ENCODE peak calls at places on chromosomes 1 and 21, in ten cellular contexts. One of them, this sample, is unnamed. For H3K4me1, the result is how much of the 10 kb centered on the place peaks cover.

GRCh38 chr1:20448626-20449215 is 37.3 kb downstream of the CAMK2N1 start:
- DNase-seq in esophagus squamous epithelium: no peak
- DNase-seq in CD8-positive, alpha-beta memory T cell: no peak
- DNase-seq in heart left ventricle: no peak
- DNase-seq in body of pancreas: no peak
- DNase-seq in fibroblast of lung: no peak
- DNase-seq in endothelial cell of umbilical vein: no peak
- DNase-seq in ovary: no peak
- DNase-seq in cardiac muscle cell: no peak
- DNase-seq in mesendoderm: peak
- DNase-seq in this sample: no peak

GRCh38 chr1:23867542-23867952 is 543 bp downstream of the FUCA1 start:
- DNase-seq in fibroblast of lung: no peak
- DNase-seq in endothelial cell of umbilical vein: no peak
- DNase-seq in mesendoderm: no peak
- DNase-seq in ovary: no peak
- DNase-seq in esophagus squamous epithelium: no peak
- DNase-seq in CD8-positive, alpha-beta memory T cell: no peak
- DNase-seq in cardiac muscle cell: no peak
- DNase-seq in heart left ventricle: peak
- DNase-seq in body of pancreas: no peak
- DNase-seq in this sample: no peak

GRCh38 chr21:39251326-39251725 is 62.1 kb downstream of the BRWD1 start:
- DNase-seq in body of pancreas: no peak
- DNase-seq in esophagus squamous epithelium: no peak
- DNase-seq in CD8-positive, alpha-beta memory T cell: no peak
- DNase-seq in cardiac muscle cell: no peak
- DNase-seq in ovary: no peak
- DNase-seq in mesendoderm: no peak
- DNase-seq in endothelial cell of umbilical vein: peak
- DNase-seq in heart left ventricle: no peak
- DNase-seq in fibroblast of lung: no peak
- DNase-seq in this sample: no peak

GRCh38 chr1:44220755-44221154 is 7.5 kb downstream of the DMAP1 start:
- DNase-seq in heart left ventricle: no peak
- DNase-seq in ovary: no peak
- DNase-seq in cardiac muscle cell: no peak
- DNase-seq in endothelial cell of umbilical vein: no peak
- DNase-seq in body of pancreas: no peak
- DNase-seq in fibroblast of lung: no peak
- DNase-seq in mesendoderm: no peak
- DNase-seq in CD8-positive, alpha-beta memory T cell: no peak
- DNase-seq in esophagus squamous epithelium: no peak
- DNase-seq in this sample: no peak

GRCh38 chr1:63892632-63893395 is 119.0 kb downstream of the ROR1 start:
- DNase-seq in body of pancreas: no peak
- DNase-seq in endothelial cell of umbilical vein: no peak
- DNase-seq in heart left ventricle: no peak
- DNase-seq in mesendoderm: no peak
- DNase-seq in cardiac muscle cell: no peak
- DNase-seq in esophagus squamous epithelium: peak
- DNase-seq in ovary: no peak
- DNase-seq in fibroblast of lung: peak
- DNase-seq in CD8-positive, alpha-beta memory T cell: no peak
- DNase-seq in this sample: peak

GRCh38 chr1:31238986-31239613 is 587 bp downstream of the NKAIN1 start:
- DNase-seq in mesendoderm: peak
- DNase-seq in cardiac muscle cell: peak
- DNase-seq in esophagus squamous epithelium: no peak
- DNase-seq in endothelial cell of umbilical vein: peak
- DNase-seq in CD8-positive, alpha-beta memory T cell: no peak
- DNase-seq in heart left ventricle: no peak
- DNase-seq in fibroblast of lung: peak
- DNase-seq in body of pancreas: peak
- DNase-seq in ovary: no peak
- DNase-seq in this sample: peak

GRCh38 chr1:6317101-6317760 is 56.3 kb upstream of the GPR153 start:
- DNase-seq in fibroblast of lung: peak
- DNase-seq in cardiac muscle cell: no peak
- DNase-seq in ovary: no peak
- DNase-seq in CD8-positive, alpha-beta memory T cell: no peak
- DNase-seq in mesendoderm: no peak
- DNase-seq in body of pancreas: no peak
- DNase-seq in esophagus squamous epithelium: no peak
- DNase-seq in endothelial cell of umbilical vein: peak
- DNase-seq in heart left ventricle: no peak
- DNase-seq in this sample: no peak

GRCh38 chr1:92567211-92567868 is 80.6 kb upstream of the GFI1 start:
- DNase-seq in cardiac muscle cell: no peak
- DNase-seq in CD8-positive, alpha-beta memory T cell: no peak
- DNase-seq in endothelial cell of umbilical vein: no peak
- DNase-seq in heart left ventricle: no peak
- DNase-seq in mesendoderm: no peak
- DNase-seq in body of pancreas: no peak
- DNase-seq in fibroblast of lung: peak
- DNase-seq in ovary: no peak
- DNase-seq in esophagus squamous epithelium: no peak
- DNase-seq in this sample: no peak

GRCh38 chr1:75133754-75134655 is at the start of gene LHX8:
- DNase-seq in fibroblast of lung: peak
- DNase-seq in heart left ventricle: no peak
- DNase-seq in mesendoderm: peak
- DNase-seq in body of pancreas: no peak
- DNase-seq in endothelial cell of umbilical vein: peak
- DNase-seq in ovary: no peak
- DNase-seq in CD8-positive, alpha-beta memory T cell: no peak
- DNase-seq in cardiac muscle cell: peak
- DNase-seq in esophagus squamous epithelium: no peak
- DNase-seq in this sample: no peak

GRCh38 chr1:66542314-66542713 is 8.4 kb downstream of the SGIP1 start:
- DNase-seq in esophagus squamous epithelium: no peak
- DNase-seq in CD8-positive, alpha-beta memory T cell: no peak
- DNase-seq in heart left ventricle: no peak
- DNase-seq in cardiac muscle cell: no peak
- DNase-seq in endothelial cell of umbilical vein: no peak
- DNase-seq in ovary: no peak
- DNase-seq in body of pancreas: no peak
- DNase-seq in mesendoderm: no peak
- DNase-seq in fibroblast of lung: no peak
- DNase-seq in this sample: no peak

GRCh38 chr1:153190373-153190772 is 12.9 kb upstream of the LELP1 start:
- DNase-seq in endothelial cell of umbilical vein: no peak
- DNase-seq in fibroblast of lung: no peak
- DNase-seq in heart left ventricle: no peak
- DNase-seq in cardiac muscle cell: peak
- DNase-seq in CD8-positive, alpha-beta memory T cell: no peak
- DNase-seq in body of pancreas: peak
- DNase-seq in ovary: no peak
- DNase-seq in esophagus squamous epithelium: no peak
- DNase-seq in mesendoderm: peak
- DNase-seq in this sample: no peak

GRCh38 chr1:171753685-171754380 is 12.0 kb upstream of the VAMP4 start:
- DNase-seq in ovary: no peak
- DNase-seq in heart left ventricle: no peak
- DNase-seq in CD8-positive, alpha-beta memory T cell: no peak
- DNase-seq in esophagus squamous epithelium: no peak
- DNase-seq in endothelial cell of umbilical vein: no peak
- DNase-seq in body of pancreas: no peak
- DNase-seq in mesendoderm: no peak
- DNase-seq in fibroblast of lung: no peak
- DNase-seq in cardiac muscle cell: no peak
- DNase-seq in this sample: no peak
- H3K27ac ChIP-seq in ovary: no peak
- H3K27ac ChIP-seq in heart left ventricle: no peak
- H3K27ac ChIP-seq in CD8-positive, alpha-beta memory T cell: no peak
- H3K27ac ChIP-seq in esophagus squamous epithelium: no peak
- H3K27ac ChIP-seq in endothelial cell of umbilical vein: no peak
- H3K27ac ChIP-seq in body of pancreas: no peak
- H3K27ac ChIP-seq in mesendoderm: no peak
- H3K27ac ChIP-seq in fibroblast of lung: peak
- H3K27ac ChIP-seq in cardiac muscle cell: no peak
- H3K27ac ChIP-seq in this sample: no peak

DNA sequence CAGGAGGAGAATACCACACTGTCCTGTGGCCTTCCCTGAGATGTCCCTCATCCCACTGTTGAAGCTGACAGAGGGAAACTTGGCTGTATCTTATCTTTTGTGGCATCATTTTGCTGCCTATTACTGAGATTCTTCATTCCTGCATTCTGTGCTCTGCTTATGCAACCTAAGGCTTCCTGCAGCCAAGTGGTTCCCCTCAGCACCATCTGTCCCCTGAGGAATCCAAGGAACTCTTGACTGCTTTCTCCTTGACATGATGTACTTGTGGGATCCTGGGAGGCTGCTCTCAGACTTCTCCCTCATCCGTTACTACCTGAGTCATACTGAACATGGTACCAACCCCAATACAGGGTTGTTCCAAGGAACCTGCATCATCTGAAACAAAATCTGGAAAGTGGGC is 21.1 kb upstream of the RIMKLA start:
- DNase-seq in esophagus squamous epithelium: no peak
- DNase-seq in endothelial cell of umbilical vein: no peak
- DNase-seq in mesendoderm: peak
- DNase-seq in heart left ventricle: no peak
- DNase-seq in cardiac muscle cell: no peak
- DNase-seq in body of pancreas: no peak
- DNase-seq in ovary: no peak
- DNase-seq in fibroblast of lung: peak
- DNase-seq in CD8-positive, alpha-beta memory T cell: no peak
- DNase-seq in this sample: no peak
- H3K4me1 ChIP-seq in esophagus squamous epithelium: under half
- H3K4me1 ChIP-seq in endothelial cell of umbilical vein: under half
- H3K4me1 ChIP-seq in mesendoderm: under half
- H3K4me1 ChIP-seq in heart left ventricle: under half
- H3K4me1 ChIP-seq in cardiac muscle cell: under half
- H3K4me1 ChIP-seq in body of pancreas: under half
- H3K4me1 ChIP-seq in ovary: under half
- H3K4me1 ChIP-seq in fibroblast of lung: under half
- H3K4me1 ChIP-seq in CD8-positive, alpha-beta memory T cell: under half
- H3K4me1 ChIP-seq in this sample: under half

GRCh38 chr1:222010306-222010705 is 268.4 kb upstream of the DUSP10 start:
- DNase-seq in endothelial cell of umbilical vein: no peak
- DNase-seq in CD8-positive, alpha-beta memory T cell: no peak
- DNase-seq in esophagus squamous epithelium: no peak
- DNase-seq in mesendoderm: no peak
- DNase-seq in cardiac muscle cell: no peak
- DNase-seq in heart left ventricle: no peak
- DNase-seq in ovary: no peak
- DNase-seq in fibroblast of lung: no peak
- DNase-seq in body of pancreas: no peak
- DNase-seq in this sample: no peak

GRCh38 chr1:222004784-222005183 is 262.9 kb upstream of the DUSP10 start:
- DNase-seq in heart left ventricle: no peak
- DNase-seq in esophagus squamous epithelium: no peak
- DNase-seq in mesendoderm: no peak
- DNase-seq in body of pancreas: no peak
- DNase-seq in endothelial cell of umbilical vein: no peak
- DNase-seq in fibroblast of lung: no peak
- DNase-seq in CD8-positive, alpha-beta memory T cell: no peak
- DNase-seq in cardiac muscle cell: no peak
- DNase-seq in ovary: no peak
- DNase-seq in this sample: no peak

GRCh38 chr1:222004034-222004433 is 262.1 kb upstream of the DUSP10 start:
- DNase-seq in heart left ventricle: no peak
- DNase-seq in esophagus squamous epithelium: no peak
- DNase-seq in endothelial cell of umbilical vein: no peak
- DNase-seq in cardiac muscle cell: no peak
- DNase-seq in CD8-positive, alpha-beta memory T cell: no peak
- DNase-seq in fibroblast of lung: no peak
- DNase-seq in body of pancreas: no peak
- DNase-seq in ovary: no peak
- DNase-seq in mesendoderm: no peak
- DNase-seq in this sample: no peak

GRCh38 chr1:222009105-222009730 is 267.3 kb upstream of the DUSP10 start:
- DNase-seq in heart left ventricle: no peak
- DNase-seq in cardiac muscle cell: peak
- DNase-seq in ovary: no peak
- DNase-seq in CD8-positive, alpha-beta memory T cell: peak
- DNase-seq in mesendoderm: peak
- DNase-seq in body of pancreas: peak
- DNase-seq in fibroblast of lung: no peak
- DNase-seq in endothelial cell of umbilical vein: peak
- DNase-seq in esophagus squamous epithelium: no peak
- DNase-seq in this sample: peak

DNA sequence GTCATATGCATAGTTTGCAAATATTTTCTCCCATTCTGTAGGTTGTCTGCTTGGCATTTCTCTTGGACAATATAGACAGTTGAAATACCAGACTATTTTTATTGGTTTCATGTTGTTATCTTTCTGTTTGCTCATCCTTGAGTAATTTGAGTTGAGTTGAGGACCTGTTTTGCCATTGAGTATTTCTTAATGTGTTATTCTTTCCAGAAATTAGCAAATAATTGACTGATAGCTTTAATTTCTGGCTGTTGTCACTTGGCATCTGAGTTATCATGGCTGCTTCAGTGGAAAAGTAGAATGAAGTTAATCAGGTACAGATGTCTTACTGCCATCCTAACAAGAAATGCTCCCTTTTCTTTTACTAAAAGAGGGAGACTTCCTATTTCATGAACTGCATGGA is 264.8 kb upstream of the DUSP10 start:
- DNase-seq in ovary: no peak
- DNase-seq in body of pancreas: no peak
- DNase-seq in CD8-positive, alpha-beta memory T cell: no peak
- DNase-seq in cardiac muscle cell: no peak
- DNase-seq in endothelial cell of umbilical vein: no peak
- DNase-seq in fibroblast of lung: no peak
- DNase-seq in heart left ventricle: no peak
- DNase-seq in mesendoderm: no peak
- DNase-seq in esophagus squamous epithelium: no peak
- DNase-seq in this sample: no peak
- H3K27ac ChIP-seq in ovary: no peak
- H3K27ac ChIP-seq in body of pancreas: no peak
- H3K27ac ChIP-seq in CD8-positive, alpha-beta memory T cell: no peak
- H3K27ac ChIP-seq in cardiac muscle cell: no peak
- H3K27ac ChIP-seq in endothelial cell of umbilical vein: no peak
- H3K27ac ChIP-seq in fibroblast of lung: no peak
- H3K27ac ChIP-seq in heart left ventricle: no peak
- H3K27ac ChIP-seq in mesendoderm: no peak
- H3K27ac ChIP-seq in esophagus squamous epithelium: no peak
- H3K27ac ChIP-seq in this sample: no peak

DNA sequence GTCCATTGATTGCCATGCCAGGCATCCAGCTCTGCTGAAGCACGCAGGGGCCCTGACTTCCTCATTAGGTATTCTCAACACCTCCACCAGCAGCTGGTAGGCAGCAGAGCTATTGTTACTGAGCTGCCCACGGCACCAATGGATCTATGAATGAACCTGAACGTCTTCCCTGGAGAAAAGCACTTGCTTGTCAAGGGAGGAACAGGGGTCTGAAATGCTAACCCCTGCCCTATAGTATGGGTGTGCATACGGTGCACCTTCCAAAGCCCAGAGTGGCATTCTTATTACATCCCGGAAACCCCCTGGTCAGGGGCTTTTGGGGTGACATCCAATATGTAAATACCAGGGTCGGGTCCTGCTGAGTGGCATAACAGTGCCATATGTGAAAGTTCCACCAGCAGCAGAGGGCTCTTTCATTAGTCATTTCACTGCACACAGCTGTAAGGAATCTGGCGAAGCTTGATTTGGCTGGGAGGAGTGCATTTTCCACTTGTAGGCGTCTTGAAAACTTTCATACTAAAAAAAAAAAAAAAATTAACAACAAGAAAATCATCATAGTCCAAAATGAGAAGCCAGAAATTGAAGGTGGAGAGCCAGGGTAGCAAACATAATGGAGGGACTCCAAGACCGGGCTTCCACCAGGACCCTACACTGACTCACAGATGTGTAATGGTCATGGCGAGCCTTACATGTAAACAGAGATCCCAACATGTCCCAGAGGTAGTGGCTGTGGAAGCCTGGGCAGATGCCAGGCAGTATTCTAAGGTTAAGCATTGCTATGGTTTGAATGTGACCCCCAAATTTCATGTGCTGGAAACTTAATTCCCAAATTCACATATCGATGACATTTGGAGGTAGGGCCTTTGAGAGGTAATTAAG is 58.8 kb upstream of the PRDX6 start:
- DNase-seq in cardiac muscle cell: no peak
- DNase-seq in endothelial cell of umbilical vein: no peak
- DNase-seq in ovary: no peak
- DNase-seq in fibroblast of lung: peak
- DNase-seq in CD8-positive, alpha-beta memory T cell: no peak
- DNase-seq in heart left ventricle: no peak
- DNase-seq in body of pancreas: no peak
- DNase-seq in mesendoderm: no peak
- DNase-seq in esophagus squamous epithelium: no peak
- DNase-seq in this sample: no peak
- H3K4me1 ChIP-seq in cardiac muscle cell: under half
- H3K4me1 ChIP-seq in endothelial cell of umbilical vein: under half
- H3K4me1 ChIP-seq in ovary: under half
- H3K4me1 ChIP-seq in fibroblast of lung: under half
- H3K4me1 ChIP-seq in CD8-positive, alpha-beta memory T cell: under half
- H3K4me1 ChIP-seq in heart left ventricle: under half
- H3K4me1 ChIP-seq in body of pancreas: under half
- H3K4me1 ChIP-seq in mesendoderm: under half
- H3K4me1 ChIP-seq in esophagus squamous epithelium: under half
- H3K4me1 ChIP-seq in this sample: under half